ENCODE peak calls at places on chromosomes 5 and 9, in five cellular contexts. Q is psoas muscle; C is foreskin fibroblast; D is CD8-positive, alpha-beta T cell; A is fibroblast of lung. Z is an unnamed sample.

GRCh38 chr9:112969730-112970129 is 42.3 kb downstream of the ZNF883 start:
- DNase-seq in C (no peak), A (no peak), D (no peak), Q (no peak), Z (no peak)

GRCh38 chr9:124128568-124128967 is 117.0 kb downstream of the LHX2 start:
- DNase-seq in A (no peak), C (no peak), D (no peak), Q (no peak), Z (no peak)

GRCh38 chr5:10563940-10564837 is at the start of gene ANKRD33B:
- DNase-seq in A (peak), C (peak), Q (peak), D (peak), Z (peak)

GRCh38 chr9:114895605-114896004 is 34.8 kb downstream of the TNFSF8 start:
- DNase-seq in C (peak), A (peak), Q (no peak), D (no peak), Z (no peak)

GRCh38 chr5:160312139-160312959 is at the start of gene CCNJL:
- DNase-seq in A (peak), C (no peak), D (no peak), Q (peak), Z (no peak)

GRCh38 chr9:114154597-114155102 is 687 bp upstream of the COL27A1 start:
- DNase-seq in C (no peak), D (no peak), A (no peak), Q (no peak), Z (no peak)

GRCh38 chr5:528625-529511 is 4.6 kb upstream of the SLC9A3 start:
- DNase-seq in Q (peak), D (no peak), A (no peak), C (no peak), Z (no peak)

GRCh38 chr5:137218896-137219295 is 280.2 kb downstream of the SPOCK1 start:
- DNase-seq in D (no peak), A (no peak), C (no peak), Q (no peak), Z (no peak)

GRCh38 chr5:38996123-38996522 is 78.1 kb downstream of the RICTOR start:
- DNase-seq in D (no peak), C (no peak), Q (no peak), A (no peak), Z (no peak)

GRCh38 chr5:79122963-79123362 is 11.4 kb downstream of the BHMT start:
- DNase-seq in C (no peak), D (no peak), Q (no peak), A (no peak), Z (no peak)

GRCh38 chr9:113941056-113941455 is 64.9 kb downstream of the ZNF618 start:
- DNase-seq in C (no peak), Q (no peak), A (peak), D (no peak), Z (no peak)

GRCh38 chr5:181042722-181043121 is 2.7 kb downstream of the BTNL9 start:
- DNase-seq in Q (no peak), D (no peak), C (no peak), A (no peak), Z (no peak)

GRCh38 chr5:134140530-134141201 is 26.2 kb downstream of the TCF7 start:
- DNase-seq in C (peak), Q (peak), A (peak), D (no peak), Z (peak)

GRCh38 chr9:33029106-33029788 is 4.2 kb downstream of the DNAJA1 start:
- DNase-seq in Q (no peak), A (peak), C (peak), D (no peak), Z (no peak)

GRCh38 chr5:34556514-34556782 is 99.7 kb upstream of the RAI14 start:
- DNase-seq in A (no peak), D (no peak), Q (no peak), C (no peak), Z (no peak)

GRCh38 chr5:149170292-149170691 is 29.0 kb downstream of the ABLIM3 start:
- DNase-seq in A (peak), D (no peak), C (peak), Q (no peak), Z (no peak)

GRCh38 chr5:90421136-90421535 is 11.6 kb upstream of the CETN3 start:
- DNase-seq in C (no peak), A (peak), Q (no peak), D (no peak), Z (no peak)

GRCh38 chr5:138986186-138986775 is 111.1 kb upstream of the LRRTM2 start:
- DNase-seq in A (no peak), Q (no peak), C (no peak), D (no peak), Z (no peak)

GRCh38 chr9:91720746-91721705 is 229.0 kb downstream of the ROR2 start:
- DNase-seq in A (no peak), D (no peak), Q (no peak), C (no peak), Z (no peak)

GRCh38 chr5:100803391-100803790 is 99.7 kb downstream of the ST8SIA4 start:
- DNase-seq in D (no peak), A (peak), C (no peak), Q (no peak), Z (no peak)

GRCh38 chr5:98902733-98903132 is 26.1 kb downstream of the CHD1 start:
- DNase-seq in D (no peak), A (peak), C (peak), Q (no peak), Z (no peak)

GRCh38 chr5:16504571-16504970 is 39.0 kb upstream of the ZNF622 start:
- DNase-seq in A (no peak), C (no peak), Q (no peak), D (no peak), Z (no peak)

GRCh38 chr5:16505140-16505891 is 39.7 kb upstream of the ZNF622 start:
- DNase-seq in A (no peak), Q (no peak), D (no peak), C (no peak), Z (no peak)

GRCh38 chr5:16507716-16508115 is 42.1 kb upstream of the ZNF622 start:
- DNase-seq in Q (no peak), D (no peak), C (no peak), A (no peak), Z (no peak)

GRCh38 chr5:16508730-16509531 is 43.3 kb upstream of the ZNF622 start:
- DNase-seq in A (no peak), Q (peak), C (no peak), D (no peak), Z (no peak)

DNA sequence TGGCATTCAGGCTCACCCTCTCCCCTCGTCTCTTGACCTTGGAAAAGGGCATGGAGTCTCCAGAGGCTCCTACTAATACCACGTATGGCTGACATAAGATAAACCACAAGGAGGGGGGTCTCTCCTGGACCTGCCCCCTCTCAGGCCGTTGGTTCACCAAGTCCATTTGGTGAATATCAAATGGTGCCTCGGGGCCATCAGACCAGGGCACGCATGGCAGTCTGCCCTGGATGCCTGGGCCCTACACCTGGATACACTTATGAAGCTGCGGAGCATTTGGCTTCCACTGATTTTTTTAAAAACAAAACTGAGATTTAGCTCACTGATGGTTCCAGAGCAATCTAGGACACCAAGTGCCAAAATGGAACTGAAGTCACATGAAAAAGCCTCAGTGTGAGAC is 40.3 kb upstream of the ZNF622 start:
- DNase-seq in Q (no peak), D (no peak), C (no peak), A (no peak), Z (no peak)
- TF ChIP-seq CTCF in Q (no peak), D (no peak), C (no peak), A (no peak), Z (no peak)

GRCh38 chr9:133340256-133340655 is 4.3 kb upstream of the SURF6 start:
- DNase-seq in D (no peak), A (no peak), C (no peak), Q (no peak), Z (no peak)

GRCh38 chr9:133340916-133341315 is 4.9 kb upstream of the SURF6 start:
- DNase-seq in D (no peak), A (no peak), C (no peak), Q (no peak), Z (no peak)

GRCh38 chr9:133342570-133342969 is 5.4 kb downstream of the MED22 start:
- DNase-seq in D (no peak), C (no peak), Q (no peak), A (no peak), Z (no peak)

GRCh38 chr9:133341369-133342082 is 5.5 kb upstream of the SURF6 start:
- DNase-seq in C (no peak), Q (peak), D (no peak), A (no peak), Z (no peak)

DNA sequence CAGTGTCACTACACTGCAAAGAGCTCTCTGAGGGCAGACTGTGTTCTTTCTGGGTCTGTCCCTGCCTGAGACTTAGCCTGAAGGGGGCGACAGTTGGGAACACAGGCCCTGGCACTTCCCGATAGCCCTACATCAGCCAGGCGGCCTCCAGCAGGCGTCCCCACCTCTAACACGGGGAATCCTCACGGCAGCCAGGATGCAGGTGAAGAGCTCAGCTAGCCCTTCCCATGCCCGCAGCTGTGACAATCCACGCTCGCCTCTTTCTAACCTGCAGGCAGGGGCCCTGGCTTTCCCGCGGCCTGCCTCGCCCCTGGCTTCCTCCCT is 5.9 kb downstream of the MED22 start:
- DNase-seq in Q (no peak), D (no peak), A (no peak), C (no peak), Z (no peak)
- TF ChIP-seq CTCF in Q (no peak), D (no peak), A (no peak), C (peak), Z (no peak)

GRCh38 chr9:130896233-130897012 is at the start of gene QRFP:
- DNase-seq in Q (no peak), A (no peak), D (no peak), C (no peak), Z (no peak)
- TF ChIP-seq CTCF in Q (no peak), A (no peak), D (no peak), C (no peak), Z (no peak)

DNA sequence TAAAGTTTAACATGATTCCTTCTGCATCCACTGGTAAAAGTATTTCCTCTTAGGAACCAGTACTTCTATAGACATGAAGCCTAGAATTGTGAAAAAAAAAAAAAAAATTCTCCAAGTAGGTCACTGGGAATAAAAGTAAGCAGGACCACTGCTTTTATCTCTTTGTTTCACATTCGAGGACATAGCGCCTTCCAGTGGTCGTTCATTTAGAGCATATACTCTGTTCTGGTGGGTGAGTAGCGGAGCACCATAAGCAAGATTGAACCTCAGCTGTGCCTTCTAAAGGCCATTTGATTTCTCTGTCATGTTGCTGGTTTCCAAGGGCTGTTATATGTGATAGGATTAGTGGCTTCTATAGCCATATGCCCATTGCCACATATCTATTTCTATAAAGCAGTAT is 393.1 kb downstream of the TMEM232 start:
- DNase-seq in A (peak), D (no peak), C (no peak), Q (no peak), Z (no peak)
- TF ChIP-seq CTCF in A (no peak), D (no peak), C (peak), Q (no peak), Z (no peak)

Z was measured in omental fat pad.